ENCODE peak calls at places on chromosomes 5 and 9, in six cellular contexts. One of them, this sample, is unnamed.

GRCh38 chr5:16579142-16579541 is 37.7 kb downstream of the RETREG1 start:
- DNase-seq in SK-N-SH: peak
- DNase-seq in H1: no peak
- DNase-seq in HepG2: no peak
- DNase-seq in GM12878: no peak
- DNase-seq in HCT116: no peak
- DNase-seq in this sample: peak

GRCh38 chr9:15965246-15965745 is 412.5 kb downstream of the CCDC171 start:
- DNase-seq in HepG2: no peak
- DNase-seq in H1: no peak
- DNase-seq in SK-N-SH: no peak
- DNase-seq in HCT116: no peak
- DNase-seq in GM12878: no peak
- DNase-seq in this sample: no peak

GRCh38 chr9:10438955-10439354 is 173.8 kb downstream of the PTPRD start:
- DNase-seq in HepG2: no peak
- DNase-seq in GM12878: no peak
- DNase-seq in SK-N-SH: no peak
- DNase-seq in HCT116: no peak
- DNase-seq in H1: no peak
- DNase-seq in this sample: no peak

GRCh38 chr9:98087420-98088354 is 31.2 kb downstream of the NANS start:
- DNase-seq in SK-N-SH: no peak
- DNase-seq in H1: peak
- DNase-seq in HepG2: no peak
- DNase-seq in HCT116: no peak
- DNase-seq in GM12878: no peak
- DNase-seq in this sample: no peak

GRCh38 chr5:32936329-32936728 is 225.2 kb downstream of the NPR3 start:
- DNase-seq in H1: no peak
- DNase-seq in HCT116: no peak
- DNase-seq in GM12878: no peak
- DNase-seq in SK-N-SH: no peak
- DNase-seq in HepG2: no peak
- DNase-seq in this sample: no peak

GRCh38 chr5:40826778-40827478 is 8.1 kb downstream of the RPL37 start:
- DNase-seq in GM12878: no peak
- DNase-seq in H1: no peak
- DNase-seq in SK-N-SH: no peak
- DNase-seq in HepG2: no peak
- DNase-seq in HCT116: no peak
- DNase-seq in this sample: no peak

GRCh38 chr5:126070481-126070880 is 352.7 kb upstream of the GRAMD2B start:
- DNase-seq in H1: no peak
- DNase-seq in SK-N-SH: no peak
- DNase-seq in HCT116: no peak
- DNase-seq in HepG2: no peak
- DNase-seq in GM12878: no peak
- DNase-seq in this sample: no peak

GRCh38 chr5:61964199-61964598 is 341.8 kb upstream of the KIF2A start:
- DNase-seq in SK-N-SH: no peak
- DNase-seq in H1: no peak
- DNase-seq in HepG2: no peak
- DNase-seq in HCT116: no peak
- DNase-seq in GM12878: no peak
- DNase-seq in this sample: no peak

GRCh38 chr9:121751686-121752445 is 100.4 kb downstream of the DAB2IP start:
- DNase-seq in HCT116: no peak
- DNase-seq in HepG2: no peak
- DNase-seq in GM12878: no peak
- DNase-seq in H1: no peak
- DNase-seq in SK-N-SH: no peak
- DNase-seq in this sample: no peak

GRCh38 chr5:73454379-73455036 is 5.9 kb upstream of the FOXD1 start:
- DNase-seq in GM12878: no peak
- DNase-seq in HCT116: peak
- DNase-seq in H1: peak
- DNase-seq in HepG2: peak
- DNase-seq in SK-N-SH: peak
- DNase-seq in this sample: no peak

GRCh38 chr5:17317499-17317898 is 100.1 kb downstream of the BASP1 start:
- DNase-seq in GM12878: peak
- DNase-seq in HCT116: no peak
- DNase-seq in H1: no peak
- DNase-seq in HepG2: no peak
- DNase-seq in SK-N-SH: no peak
- DNase-seq in this sample: no peak

GRCh38 chr9:12759767-12760166 is 15.1 kb upstream of the LURAP1L start:
- DNase-seq in SK-N-SH: no peak
- DNase-seq in H1: no peak
- DNase-seq in HepG2: no peak
- DNase-seq in HCT116: no peak
- DNase-seq in GM12878: no peak
- DNase-seq in this sample: no peak

GRCh38 chr5:97182571-97183099 is 412 bp downstream of the RIOK2 start:
- DNase-seq in H1: no peak
- DNase-seq in GM12878: no peak
- DNase-seq in HepG2: peak
- DNase-seq in HCT116: no peak
- DNase-seq in SK-N-SH: peak
- DNase-seq in this sample: no peak

GRCh38 chr9:4984171-4984570 is 901 bp upstream of the JAK2 start:
- DNase-seq in HCT116: peak
- DNase-seq in HepG2: peak
- DNase-seq in SK-N-SH: no peak
- DNase-seq in GM12878: no peak
- DNase-seq in H1: no peak
- DNase-seq in this sample: no peak

GRCh38 chr5:94793816-94794198 is 175.3 kb downstream of the SLF1 start:
- DNase-seq in HCT116: no peak
- DNase-seq in HepG2: no peak
- DNase-seq in H1: no peak
- DNase-seq in GM12878: no peak
- DNase-seq in SK-N-SH: no peak
- DNase-seq in this sample: no peak

GRCh38 chr9:121612511-121612998 is 38.9 kb upstream of the DAB2IP start:
- DNase-seq in H1: no peak
- DNase-seq in SK-N-SH: no peak
- DNase-seq in GM12878: no peak
- DNase-seq in HepG2: no peak
- DNase-seq in HCT116: no peak
- DNase-seq in this sample: no peak

GRCh38 chr9:34996905-34997279 is 7.3 kb downstream of the DNAJB5 start:
- DNase-seq in H1: no peak
- DNase-seq in GM12878: no peak
- DNase-seq in SK-N-SH: no peak
- DNase-seq in HCT116: no peak
- DNase-seq in HepG2: no peak
- DNase-seq in this sample: no peak

GRCh38 chr9:93119953-93120845 is 13.9 kb downstream of the NINJ1 start:
- DNase-seq in HepG2: peak
- DNase-seq in GM12878: no peak
- DNase-seq in H1: no peak
- DNase-seq in HCT116: peak
- DNase-seq in SK-N-SH: peak
- DNase-seq in this sample: peak

GRCh38 chr9:95508242-95508967 is 8.4 kb downstream of the PTCH1 start:
- DNase-seq in HCT116: no peak
- DNase-seq in HepG2: no peak
- DNase-seq in GM12878: no peak
- DNase-seq in H1: peak
- DNase-seq in SK-N-SH: peak
- DNase-seq in this sample: no peak

GRCh38 chr9:95509851-95510529 is 6.8 kb downstream of the PTCH1 start:
- DNase-seq in SK-N-SH: no peak
- DNase-seq in HepG2: no peak
- DNase-seq in GM12878: no peak
- DNase-seq in H1: no peak
- DNase-seq in HCT116: no peak
- DNase-seq in this sample: no peak

GRCh38 chr9:95507456-95508241 is 9.1 kb downstream of the PTCH1 start:
- DNase-seq in SK-N-SH: peak
- DNase-seq in H1: peak
- DNase-seq in HepG2: peak
- DNase-seq in GM12878: no peak
- DNase-seq in HCT116: peak
- DNase-seq in this sample: peak

GRCh38 chr9:95510610-95511231 is 6.0 kb downstream of the PTCH1 start:
- DNase-seq in SK-N-SH: peak
- DNase-seq in HepG2: peak
- DNase-seq in GM12878: peak
- DNase-seq in HCT116: peak
- DNase-seq in H1: peak
- DNase-seq in this sample: peak

GRCh38 chr9:95508968-95509850 is 7.6 kb downstream of the PTCH1 start:
- DNase-seq in HepG2: peak
- DNase-seq in H1: peak
- DNase-seq in SK-N-SH: peak
- DNase-seq in HCT116: peak
- DNase-seq in GM12878: peak
- DNase-seq in this sample: peak
- TF ChIP-seq JUND in HepG2: no peak
- TF ChIP-seq JUND in H1: no peak
- TF ChIP-seq JUND in SK-N-SH: no peak
- TF ChIP-seq JUND in HCT116: no peak
- TF ChIP-seq JUND in GM12878: peak
- TF ChIP-seq JUND in this sample: no peak

DNA sequence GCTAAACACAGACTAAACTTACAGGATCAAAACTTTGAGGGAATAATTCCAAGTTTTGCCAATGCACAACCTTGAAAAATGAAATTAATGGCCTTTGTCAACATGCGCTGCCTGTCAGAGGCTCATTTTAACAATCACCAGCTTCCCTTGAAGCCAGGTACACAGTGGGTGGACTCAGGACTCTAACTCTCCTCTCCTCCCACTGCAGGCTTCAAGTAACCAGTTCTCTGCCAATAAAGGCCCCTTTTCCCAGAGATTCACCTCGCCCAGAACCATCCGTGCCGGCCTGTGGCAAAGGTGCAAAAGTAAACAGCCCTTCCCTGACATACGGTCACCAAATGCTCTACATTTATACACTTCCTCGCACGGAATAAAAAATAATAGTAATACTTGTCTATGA is 18.4 kb upstream of the FBP2 start:
- DNase-seq in GM12878: no peak
- DNase-seq in H1: no peak
- DNase-seq in HepG2: peak
- DNase-seq in SK-N-SH: no peak
- DNase-seq in HCT116: no peak
- DNase-seq in this sample: no peak
- TF ChIP-seq JUND in GM12878: no peak
- TF ChIP-seq JUND in H1: no peak
- TF ChIP-seq JUND in HepG2: no peak
- TF ChIP-seq JUND in SK-N-SH: no peak
- TF ChIP-seq JUND in HCT116: no peak
- TF ChIP-seq JUND in this sample: no peak

GRCh38 chr9:21904776-21905175 is 89.4 kb downstream of the CDKN2A start:
- DNase-seq in HepG2: no peak
- DNase-seq in SK-N-SH: no peak
- DNase-seq in HCT116: no peak
- DNase-seq in H1: no peak
- DNase-seq in GM12878: no peak
- DNase-seq in this sample: no peak
- TF ChIP-seq JUND in HepG2: no peak
- TF ChIP-seq JUND in SK-N-SH: no peak
- TF ChIP-seq JUND in HCT116: no peak
- TF ChIP-seq JUND in H1: no peak
- TF ChIP-seq JUND in GM12878: no peak
- TF ChIP-seq JUND in this sample: no peak

GRCh38 chr9:90515550-90515949 is 127.1 kb downstream of the DIRAS2 start:
- DNase-seq in SK-N-SH: no peak
- DNase-seq in GM12878: no peak
- DNase-seq in HCT116: no peak
- DNase-seq in H1: no peak
- DNase-seq in HepG2: no peak
- DNase-seq in this sample: no peak
- TF ChIP-seq JUND in SK-N-SH: no peak
- TF ChIP-seq JUND in GM12878: no peak
- TF ChIP-seq JUND in HCT116: no peak
- TF ChIP-seq JUND in H1: no peak
- TF ChIP-seq JUND in HepG2: no peak
- TF ChIP-seq JUND in this sample: no peak